ENCODE peak calls at places on chromosomes 3 and 15, in six cellular contexts. X is HepG2, T is GM12878, O is endothelial cell of umbilical vein, F is A549, V is K562. Z is an unnamed sample.
A peak's percentile ranks its signal among the peaks of the same experiment; 100 is the strongest.

GRCh38 chr3:10192953-10193691 is 28.4 kb downstream of the IRAK2 start:
- DNase-seq in X (peak; percentile 28), T (peak; percentile 91), O (peak; percentile 92), F (peak; percentile 60), V (peak; percentile 48), Z (peak; percentile 35)

GRCh38 chr15:79948095-79948695 is 22.8 kb downstream of the BCL2A1 start:
- DNase-seq in X (no peak), T (no peak), O (no peak), F (no peak), V (peak; percentile 14), Z (no peak)

GRCh38 chr3:187274977-187275338 is 16.6 kb downstream of the MASP1 start:
- DNase-seq in X (no peak), T (no peak), O (no peak), F (no peak), V (no peak), Z (no peak)

GRCh38 chr15:27601239-27601942 is 497.7 kb downstream of the OCA2 start:
- DNase-seq in X (no peak), T (no peak), O (no peak), F (no peak), V (no peak), Z (no peak)

GRCh38 chr15:51382787-51383186 is 41.3 kb downstream of the GLDN start:
- DNase-seq in X (peak; percentile 27), T (no peak), O (peak; percentile 45), F (peak; percentile 55), V (peak; percentile 59), Z (peak; percentile 48)

GRCh38 chr15:77659350-77660321 is 26.9 kb upstream of the LINGO1 start:
- DNase-seq in X (peak; percentile 74), T (no peak), O (peak; percentile 22), F (peak; percentile 91), V (peak; percentile 96), Z (peak; percentile 73)

GRCh38 chr3:188605960-188606359 is 452.0 kb downstream of the LPP start:
- DNase-seq in X (no peak), T (no peak), O (no peak), F (no peak), V (no peak), Z (no peak)

GRCh38 chr3:179141890-179142289 is 6.3 kb upstream of the PIK3CA start:
- DNase-seq in X (no peak), T (no peak), O (no peak), F (no peak), V (no peak), Z (no peak)

GRCh38 chr3:14274999-14275961 is 96.7 kb downstream of the LSM3 start:
- DNase-seq in X (peak; percentile 32), T (no peak), O (peak; percentile 11), F (no peak), V (peak; percentile 72), Z (peak; percentile 70)

GRCh38 chr15:92845109-92845508 is 55.0 kb upstream of the CHD2 start:
- DNase-seq in X (peak; percentile 28), T (peak; percentile 74), O (peak; percentile 81), F (no peak), V (no peak), Z (peak; percentile 88)

GRCh38 chr3:50534721-50535330 is 31.4 kb upstream of the CACNA2D2 start:
- DNase-seq in X (no peak), T (no peak), O (no peak), F (no peak), V (no peak), Z (no peak)

GRCh38 chr3:177537612-177538011 is 340.3 kb upstream of the TBL1XR1 start:
- DNase-seq in X (no peak), T (no peak), O (no peak), F (no peak), V (no peak), Z (no peak)

GRCh38 chr15:47366884-47367283 is 350.4 kb upstream of the SEMA6D start:
- DNase-seq in X (no peak), T (no peak), O (no peak), F (no peak), V (no peak), Z (no peak)

GRCh38 chr3:159620281-159620680 is 368.4 kb upstream of the IL12A start:
- DNase-seq in X (no peak), T (no peak), O (no peak), F (no peak), V (no peak), Z (no peak)

GRCh38 chr15:62280625-62281024 is 115.5 kb upstream of the C2CD4B start:
- DNase-seq in X (no peak), T (no peak), O (no peak), F (no peak), V (no peak), Z (no peak)

GRCh38 chr3:131470377-131470776 is 32.4 kb downstream of the MRPL3 start:
- DNase-seq in X (no peak), T (no peak), O (no peak), F (no peak), V (no peak), Z (no peak)

GRCh38 chr15:73876779-73877178 is 3.4 kb downstream of the TBC1D21 start:
- DNase-seq in X (no peak), T (no peak), O (no peak), F (no peak), V (no peak), Z (no peak)

GRCh38 chr3:76986876-76987513 is 52.9 kb upstream of the ROBO2 start:
- DNase-seq in X (no peak), T (no peak), O (no peak), F (no peak), V (no peak), Z (no peak)

GRCh38 chr15:68059630-68060029 is 5.5 kb downstream of the PIAS1 start:
- DNase-seq in X (no peak), T (no peak), O (no peak), F (no peak), V (no peak), Z (no peak)

GRCh38 chr3:160801386-160802118 is 45.5 kb downstream of the PPM1L start:
- DNase-seq in X (no peak), T (no peak), O (no peak), F (no peak), V (no peak), Z (peak; percentile 65)

GRCh38 chr3:186680869-186681268 is 15.1 kb downstream of the HRG start:
- DNase-seq in X (no peak), T (no peak), O (peak; percentile 0), F (no peak), V (no peak), Z (no peak)

GRCh38 chr15:80984856-80985255 is 4.8 kb downstream of the MESD start:
- DNase-seq in X (no peak), T (no peak), O (no peak), F (no peak), V (no peak), Z (peak; percentile 72)

GRCh38 chr3:17798000-17798399 is 55.6 kb upstream of the TBC1D5 start:
- DNase-seq in X (peak; percentile 13), T (no peak), O (no peak), F (no peak), V (no peak), Z (peak; percentile 7)

GRCh38 chr3:171173732-171174131 is 147.2 kb upstream of the SLC2A2 start:
- DNase-seq in X (no peak), T (no peak), O (no peak), F (no peak), V (no peak), Z (no peak)
- TF ChIP-seq POLR2A in X (no peak), T (no peak), O (no peak), F (no peak), V (no peak), Z (no peak)

GRCh38 chr3:119330181-119330580 is 36.0 kb downstream of the ARHGAP31 start:
- DNase-seq in X (no peak), T (no peak), O (no peak), F (no peak), V (no peak), Z (no peak)

GRCh38 chr3:119331661-119332060 is 37.5 kb downstream of the ARHGAP31 start:
- DNase-seq in X (no peak), T (no peak), O (no peak), F (no peak), V (no peak), Z (no peak)

GRCh38 chr3:119326976-119327375 is 32.8 kb downstream of the ARHGAP31 start:
- DNase-seq in X (no peak), T (no peak), O (no peak), F (no peak), V (no peak), Z (no peak)

GRCh38 chr3:119330858-119331257 is 36.7 kb downstream of the ARHGAP31 start:
- DNase-seq in X (no peak), T (no peak), O (no peak), F (no peak), V (no peak), Z (no peak)

DNA sequence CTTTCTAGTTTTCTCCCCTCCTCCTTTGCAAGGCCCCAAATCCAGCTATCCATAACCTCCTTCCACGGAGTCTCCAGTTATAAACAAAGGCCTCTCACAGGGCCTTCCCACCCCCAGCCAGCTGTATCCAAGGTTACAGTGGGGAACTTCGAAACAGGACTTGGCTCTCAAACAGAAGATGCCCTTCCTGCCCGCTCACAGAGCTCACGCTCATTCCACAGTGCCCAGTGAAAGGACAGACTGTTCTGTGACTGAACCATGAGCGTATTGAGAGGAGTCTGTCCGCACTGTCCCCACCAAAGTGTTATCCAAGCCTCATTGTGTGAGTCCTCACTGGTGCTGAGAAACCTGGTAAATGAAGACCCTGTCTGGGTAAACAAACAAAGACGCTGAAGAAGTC is 35.4 kb downstream of the ARHGAP31 start:
- DNase-seq in X (no peak), T (no peak), O (no peak), F (no peak), V (no peak), Z (no peak)
- TF ChIP-seq MYC in X (no peak), T (no peak), O (no peak), F (no peak), V (no peak), Z (no peak)

DNA sequence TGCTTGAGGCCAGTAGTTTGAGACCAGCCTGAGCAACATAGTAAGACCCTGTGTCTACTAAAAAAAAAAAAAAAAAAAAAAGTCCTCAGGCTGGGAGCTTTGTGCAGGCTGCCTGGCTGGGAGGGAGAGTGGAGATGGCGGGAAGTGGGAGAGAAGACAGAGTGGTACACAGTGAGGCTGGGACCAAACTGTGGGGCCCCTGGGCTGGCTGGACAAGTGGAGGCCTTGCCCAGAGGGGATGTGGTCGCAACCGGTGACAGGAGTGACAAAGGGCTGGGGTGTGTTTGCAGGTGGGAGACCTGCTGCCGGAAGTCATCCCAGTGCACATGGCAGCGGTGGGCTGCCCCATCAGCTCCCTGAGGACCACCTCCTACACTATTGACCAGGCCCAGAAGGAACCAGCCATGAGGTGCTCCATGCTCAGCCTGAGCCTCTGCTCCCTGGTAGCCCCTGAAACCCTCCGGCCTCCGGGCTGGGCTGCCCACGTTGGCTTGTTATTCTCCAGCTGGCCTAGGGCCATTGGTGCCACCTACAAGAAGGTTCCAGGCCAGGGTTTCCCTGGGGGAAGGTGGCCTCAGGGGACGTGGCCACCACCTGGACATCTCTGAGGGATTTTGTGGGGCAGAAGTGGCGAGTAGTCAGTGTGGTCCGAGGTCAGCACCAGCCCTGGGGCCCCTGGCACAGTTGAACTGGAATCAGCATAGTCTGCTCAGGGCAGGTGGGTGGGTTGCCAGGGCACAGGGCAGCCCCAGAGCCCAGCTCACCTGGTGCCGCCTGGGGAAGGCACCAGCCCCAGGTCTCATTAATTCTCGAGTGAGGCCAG is 22.7 kb downstream of the ACAA1 start:
- DNase-seq in X (no peak), T (no peak), O (no peak), F (no peak), V (no peak), Z (no peak)
- TF ChIP-seq POLR2A in X (peak; percentile 19), T (no peak), O (no peak), F (no peak), V (no peak), Z (no peak)

GRCh38 chr3:18891641-18892040 is 256.7 kb upstream of the KCNH8 start:
- DNase-seq in X (no peak), T (no peak), O (no peak), F (no peak), V (no peak), Z (peak; percentile 31)
- TF ChIP-seq MYC in X (no peak), T (no peak), O (no peak), F (no peak), V (no peak), Z (no peak)